ENCODE peak calls at places on chromosome X, in ten cellular contexts. G is brain microvascular endothelial cell; E is NCI-H1105; N is fibroblast of pulmonary artery; X is MG63; R is activated CD4-positive, alpha-beta T cell treated with anti-CD3 and anti-CD28 coated beads for 1 hour; J is NCI-H187 treated with DMSO at 0.1 percent for 48 hours; M is mucosa of gallbladder; D is uterus; I is choroid plexus epithelial cell. A is an unnamed sample.

GRCh38 chrX:148441387-148441786 is 59.0 kb upstream of the AFF2 start:
- DNase-seq in G (no peak), E (peak; percentile 63), N (no peak), X (no peak), R (no peak), J (no peak), M (no peak), D (no peak), I (no peak), A (no peak)

GRCh38 chrX:49242545-49243066 is 7.3 kb downstream of the CCDC22 start:
- DNase-seq in G (no peak), E (no peak), N (no peak), X (peak; percentile 40), R (no peak), J (no peak), M (no peak), D (no peak), I (no peak), A (no peak)

GRCh38 chrX:136847874-136848273 is 32.7 kb downstream of the RBMX start:
- DNase-seq in G (peak; percentile 61), E (no peak), N (no peak), X (no peak), R (no peak), J (no peak), M (no peak), D (no peak), I (peak; percentile 60), A (no peak)

GRCh38 chrX:117645639-117646038 is 471.0 kb downstream of the KLHL13 start:
- DNase-seq in G (no peak), E (no peak), N (no peak), X (no peak), R (no peak), J (no peak), M (no peak), D (no peak), I (no peak), A (no peak)

GRCh38 chrX:102832661-102833060 is 104.4 kb upstream of the RAB40AL start:
- DNase-seq in G (peak; percentile 73), E (no peak), N (peak; percentile 66), X (peak; percentile 13), R (no peak), J (no peak), M (no peak), D (no peak), I (peak; percentile 67), A (peak; percentile 58)

GRCh38 chrX:13287816-13288215 is 32.0 kb downstream of the ATXN3L start:
- DNase-seq in G (peak; percentile 41), E (no peak), N (peak; percentile 56), X (no peak), R (no peak), J (no peak), M (no peak), D (no peak), I (peak; percentile 73), A (no peak)

GRCh38 chrX:47483310-47484268 is 567 bp upstream of the ZNF41 start:
- DNase-seq in G (no peak), E (no peak), N (peak; percentile 53), X (peak; percentile 35), R (no peak), J (no peak), M (no peak), D (peak; percentile 29), I (peak; percentile 28), A (peak; percentile 54)

GRCh38 chrX:16664059-16664458 is 14.1 kb downstream of the S100G start:
- DNase-seq in G (no peak), E (no peak), N (peak; percentile 11), X (no peak), R (no peak), J (no peak), M (no peak), D (no peak), I (peak; percentile 37), A (no peak)

GRCh38 chrX:56803849-56804681 is 75.0 kb downstream of the NBDY start:
- DNase-seq in G (no peak), E (no peak), N (no peak), X (no peak), R (no peak), J (no peak), M (no peak), D (no peak), I (no peak), A (no peak)

GRCh38 chrX:75151828-75152592 is 4.1 kb downstream of the ABCB7 start:
- DNase-seq in G (no peak), E (no peak), N (peak; percentile 29), X (no peak), R (no peak), J (no peak), M (no peak), D (no peak), I (peak; percentile 14), A (no peak)

GRCh38 chrX:139924069-139924695 is 8.7 kb downstream of the ATP11C start:
- DNase-seq in G (no peak), E (no peak), N (no peak), X (no peak), R (no peak), J (no peak), M (no peak), D (no peak), I (no peak), A (peak; percentile 10)

GRCh38 chrX:101029665-101030064 is 22.2 kb downstream of the TRMT2B start:
- DNase-seq in G (no peak), E (no peak), N (no peak), X (no peak), R (no peak), J (no peak), M (no peak), D (no peak), I (no peak), A (no peak)

GRCh38 chrX:45083314-45083713 is 117.4 kb downstream of the DIPK2B start:
- DNase-seq in G (no peak), E (no peak), N (peak; percentile 24), X (no peak), R (no peak), J (no peak), M (no peak), D (no peak), I (no peak), A (no peak)

GRCh38 chrX:120653000-120653399 is 23.1 kb upstream of the C1GALT1C1 start:
- DNase-seq in G (no peak), E (no peak), N (no peak), X (no peak), R (no peak), J (no peak), M (no peak), D (no peak), I (no peak), A (no peak)

GRCh38 chrX:94908171-94908570 is 1234.2 kb downstream of the FAM133A start:
- DNase-seq in G (no peak), E (no peak), N (no peak), X (no peak), R (no peak), J (no peak), M (no peak), D (no peak), I (no peak), A (no peak)

GRCh38 chrX:79107891-79108718 is 36.4 kb upstream of the GPR174 start:
- DNase-seq in G (no peak), E (no peak), N (no peak), X (no peak), R (no peak), J (no peak), M (no peak), D (no peak), I (no peak), A (no peak)

GRCh38 chrX:50609796-50610195 is 139.2 kb upstream of the DGKK start:
- DNase-seq in G (peak; percentile 5), E (no peak), N (no peak), X (no peak), R (no peak), J (no peak), M (no peak), D (no peak), I (peak; percentile 50), A (no peak)

GRCh38 chrX:9498236-9498635 is 33.4 kb downstream of the TBL1X start:
- DNase-seq in G (no peak), E (no peak), N (no peak), X (no peak), R (no peak), J (no peak), M (no peak), D (no peak), I (no peak), A (peak; percentile 60)

GRCh38 chrX:55486736-55487135 is 2.9 kb downstream of the USP51 start:
- DNase-seq in G (no peak), E (no peak), N (no peak), X (peak; percentile 24), R (no peak), J (no peak), M (no peak), D (no peak), I (no peak), A (no peak)

GRCh38 chrX:19593684-19594083 is 78.4 kb upstream of the MAP3K15 start:
- DNase-seq in G (peak; percentile 16), E (peak; percentile 33), N (peak; percentile 68), X (no peak), R (no peak), J (no peak), M (no peak), D (no peak), I (peak; percentile 68), A (peak; percentile 69)